ENCODE peak calls at places on chromosome 2, in ten cellular contexts. One of them, this sample, is unnamed.

GRCh38 chr2:60505240-60505639 is 48.2 kb downstream of the BCL11A start:
- DNase-seq in WTC11: no peak
- DNase-seq in IMR-90: no peak
- DNase-seq in foreskin fibroblast: no peak
- DNase-seq in lower leg skin: no peak
- DNase-seq in HFF-Myc: no peak
- DNase-seq in HCT116: no peak
- DNase-seq in GM06990: no peak
- DNase-seq in progenitor cell of endocrine pancreas: no peak
- DNase-seq in right atrium auricular region: no peak
- DNase-seq in this sample: no peak

GRCh38 chr2:50133766-50134165 is 898.2 kb downstream of the NRXN1 start:
- DNase-seq in WTC11: no peak
- DNase-seq in HCT116: no peak
- DNase-seq in right atrium auricular region: no peak
- DNase-seq in IMR-90: no peak
- DNase-seq in lower leg skin: no peak
- DNase-seq in foreskin fibroblast: no peak
- DNase-seq in GM06990: no peak
- DNase-seq in progenitor cell of endocrine pancreas: no peak
- DNase-seq in HFF-Myc: no peak
- DNase-seq in this sample: no peak

GRCh38 chr2:128249555-128249954 is 69.1 kb downstream of the HS6ST1 start:
- DNase-seq in GM06990: no peak
- DNase-seq in WTC11: no peak
- DNase-seq in lower leg skin: peak; percentile 14
- DNase-seq in IMR-90: no peak
- DNase-seq in HFF-Myc: no peak
- DNase-seq in HCT116: no peak
- DNase-seq in foreskin fibroblast: no peak
- DNase-seq in right atrium auricular region: peak; percentile 36
- DNase-seq in progenitor cell of endocrine pancreas: no peak
- DNase-seq in this sample: peak; percentile 34

GRCh38 chr2:25711641-25712369 is 38.4 kb upstream of the DTNB start:
- DNase-seq in HCT116: no peak
- DNase-seq in HFF-Myc: no peak
- DNase-seq in foreskin fibroblast: no peak
- DNase-seq in right atrium auricular region: no peak
- DNase-seq in IMR-90: no peak
- DNase-seq in lower leg skin: no peak
- DNase-seq in progenitor cell of endocrine pancreas: no peak
- DNase-seq in GM06990: no peak
- DNase-seq in WTC11: no peak
- DNase-seq in this sample: no peak

GRCh38 chr2:14536976-14537375 is 95.5 kb upstream of the LRATD1 start:
- DNase-seq in IMR-90: no peak
- DNase-seq in HCT116: no peak
- DNase-seq in WTC11: no peak
- DNase-seq in progenitor cell of endocrine pancreas: no peak
- DNase-seq in right atrium auricular region: no peak
- DNase-seq in lower leg skin: no peak
- DNase-seq in HFF-Myc: no peak
- DNase-seq in foreskin fibroblast: no peak
- DNase-seq in GM06990: no peak
- DNase-seq in this sample: no peak

GRCh38 chr2:144507441-144508161 is 12.3 kb downstream of the ZEB2 start:
- DNase-seq in lower leg skin: no peak
- DNase-seq in GM06990: no peak
- DNase-seq in foreskin fibroblast: no peak
- DNase-seq in right atrium auricular region: no peak
- DNase-seq in WTC11: no peak
- DNase-seq in HFF-Myc: no peak
- DNase-seq in IMR-90: no peak
- DNase-seq in progenitor cell of endocrine pancreas: no peak
- DNase-seq in HCT116: no peak
- DNase-seq in this sample: no peak

GRCh38 chr2:44544991-44545390 is 183.2 kb downstream of the CAMKMT start:
- DNase-seq in IMR-90: no peak
- DNase-seq in foreskin fibroblast: no peak
- DNase-seq in WTC11: no peak
- DNase-seq in right atrium auricular region: no peak
- DNase-seq in HFF-Myc: no peak
- DNase-seq in HCT116: no peak
- DNase-seq in lower leg skin: no peak
- DNase-seq in progenitor cell of endocrine pancreas: no peak
- DNase-seq in GM06990: no peak
- DNase-seq in this sample: no peak

GRCh38 chr2:23122681-23123080 is 262.3 kb upstream of the KLHL29 start:
- DNase-seq in foreskin fibroblast: no peak
- DNase-seq in GM06990: no peak
- DNase-seq in HCT116: no peak
- DNase-seq in WTC11: no peak
- DNase-seq in lower leg skin: no peak
- DNase-seq in right atrium auricular region: no peak
- DNase-seq in IMR-90: no peak
- DNase-seq in HFF-Myc: no peak
- DNase-seq in progenitor cell of endocrine pancreas: no peak
- DNase-seq in this sample: no peak

GRCh38 chr2:183059561-183059960 is 19.0 kb upstream of the DUSP19 start:
- DNase-seq in foreskin fibroblast: peak; percentile 61
- DNase-seq in GM06990: no peak
- DNase-seq in HCT116: no peak
- DNase-seq in lower leg skin: no peak
- DNase-seq in progenitor cell of endocrine pancreas: no peak
- DNase-seq in HFF-Myc: no peak
- DNase-seq in WTC11: no peak
- DNase-seq in IMR-90: peak; percentile 89
- DNase-seq in right atrium auricular region: no peak
- DNase-seq in this sample: no peak

GRCh38 chr2:84874381-84875212 is 6.3 kb downstream of the TRABD2A start:
- DNase-seq in progenitor cell of endocrine pancreas: no peak
- DNase-seq in IMR-90: peak; percentile 80
- DNase-seq in WTC11: no peak
- DNase-seq in right atrium auricular region: peak; percentile 28
- DNase-seq in GM06990: no peak
- DNase-seq in HCT116: no peak
- DNase-seq in lower leg skin: peak; percentile 79
- DNase-seq in foreskin fibroblast: peak; percentile 47
- DNase-seq in HFF-Myc: no peak
- DNase-seq in this sample: no peak

GRCh38 chr2:239262484-239263230 is 138.2 kb downstream of the HDAC4 start:
- DNase-seq in IMR-90: no peak
- DNase-seq in HCT116: no peak
- DNase-seq in progenitor cell of endocrine pancreas: no peak
- DNase-seq in lower leg skin: peak; percentile 81
- DNase-seq in WTC11: no peak
- DNase-seq in GM06990: no peak
- DNase-seq in right atrium auricular region: no peak
- DNase-seq in HFF-Myc: no peak
- DNase-seq in foreskin fibroblast: no peak
- DNase-seq in this sample: peak; percentile 48

GRCh38 chr2:94982661-94983060 is 42.8 kb upstream of the MAL start:
- DNase-seq in right atrium auricular region: peak; percentile 48
- DNase-seq in lower leg skin: peak; percentile 80
- DNase-seq in foreskin fibroblast: peak; percentile 15
- DNase-seq in IMR-90: peak; percentile 32
- DNase-seq in HCT116: no peak
- DNase-seq in GM06990: no peak
- DNase-seq in HFF-Myc: no peak
- DNase-seq in progenitor cell of endocrine pancreas: no peak
- DNase-seq in WTC11: no peak
- DNase-seq in this sample: no peak

GRCh38 chr2:127022817-127023216 is 84.1 kb downstream of the BIN1 start:
- DNase-seq in HFF-Myc: no peak
- DNase-seq in lower leg skin: peak; percentile 71
- DNase-seq in GM06990: no peak
- DNase-seq in HCT116: no peak
- DNase-seq in foreskin fibroblast: no peak
- DNase-seq in WTC11: no peak
- DNase-seq in progenitor cell of endocrine pancreas: no peak
- DNase-seq in IMR-90: no peak
- DNase-seq in right atrium auricular region: no peak
- DNase-seq in this sample: no peak

GRCh38 chr2:127025357-127026062 is 81.4 kb downstream of the BIN1 start:
- DNase-seq in HCT116: no peak
- DNase-seq in progenitor cell of endocrine pancreas: peak; percentile 58
- DNase-seq in GM06990: peak; percentile 53
- DNase-seq in IMR-90: peak; percentile 89
- DNase-seq in foreskin fibroblast: peak; percentile 81
- DNase-seq in right atrium auricular region: peak; percentile 87
- DNase-seq in lower leg skin: peak; percentile 92
- DNase-seq in WTC11: peak; percentile 83
- DNase-seq in HFF-Myc: no peak
- DNase-seq in this sample: peak; percentile 86

GRCh38 chr2:127027715-127028114 is 79.2 kb downstream of the BIN1 start:
- DNase-seq in GM06990: no peak
- DNase-seq in right atrium auricular region: no peak
- DNase-seq in lower leg skin: no peak
- DNase-seq in HFF-Myc: no peak
- DNase-seq in HCT116: no peak
- DNase-seq in foreskin fibroblast: no peak
- DNase-seq in WTC11: no peak
- DNase-seq in IMR-90: no peak
- DNase-seq in progenitor cell of endocrine pancreas: no peak
- DNase-seq in this sample: no peak

GRCh38 chr2:127023504-127023903 is 83.5 kb downstream of the BIN1 start:
- DNase-seq in foreskin fibroblast: no peak
- DNase-seq in IMR-90: no peak
- DNase-seq in HCT116: no peak
- DNase-seq in HFF-Myc: no peak
- DNase-seq in progenitor cell of endocrine pancreas: no peak
- DNase-seq in WTC11: no peak
- DNase-seq in lower leg skin: no peak
- DNase-seq in right atrium auricular region: no peak
- DNase-seq in GM06990: no peak
- DNase-seq in this sample: no peak

DNA sequence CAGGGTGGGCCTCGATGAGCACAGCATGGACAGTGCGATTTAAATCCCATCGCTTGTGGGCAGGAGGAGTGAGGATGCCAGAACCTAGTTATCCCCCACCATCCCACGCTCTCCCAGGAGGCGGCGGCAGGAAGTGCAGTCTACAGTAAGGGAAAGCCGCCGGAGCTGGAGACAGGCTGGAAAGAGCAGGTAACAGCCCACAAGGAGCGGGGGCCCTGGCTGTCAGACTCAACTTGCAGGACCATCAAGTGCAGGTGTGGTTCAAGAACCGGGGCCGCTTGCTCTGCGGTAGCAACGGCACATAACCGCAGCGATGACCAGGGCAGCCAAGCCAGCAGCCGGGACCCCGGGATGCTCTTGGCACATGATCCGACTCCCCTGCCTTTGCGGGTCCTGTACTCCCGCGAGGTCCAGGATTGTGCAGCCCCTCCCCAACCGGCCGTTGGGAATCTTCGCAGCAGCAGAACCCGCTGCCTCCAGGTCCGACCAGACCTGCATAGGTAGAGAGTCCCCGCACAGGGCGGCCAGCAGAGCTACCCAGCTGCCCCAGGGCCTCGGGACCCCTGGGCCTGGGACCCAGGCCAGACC is 82.1 kb downstream of the BIN1 start:
- DNase-seq in HCT116: no peak
- DNase-seq in IMR-90: peak; percentile 40
- DNase-seq in GM06990: no peak
- DNase-seq in right atrium auricular region: no peak
- DNase-seq in HFF-Myc: no peak
- DNase-seq in foreskin fibroblast: no peak
- DNase-seq in lower leg skin: peak; percentile 85
- DNase-seq in progenitor cell of endocrine pancreas: peak; percentile 25
- DNase-seq in WTC11: peak; percentile 79
- DNase-seq in this sample: no peak
- TF ChIP-seq CTCF in HCT116: no peak
- TF ChIP-seq CTCF in IMR-90: peak; percentile 31
- TF ChIP-seq CTCF in GM06990: no peak
- TF ChIP-seq CTCF in right atrium auricular region: no peak
- TF ChIP-seq CTCF in HFF-Myc: peak; percentile 28
- TF ChIP-seq CTCF in foreskin fibroblast: peak; percentile 22
- TF ChIP-seq CTCF in lower leg skin: no peak
- TF ChIP-seq CTCF in progenitor cell of endocrine pancreas: peak; percentile 41
- TF ChIP-seq CTCF in WTC11: no peak
- TF ChIP-seq CTCF in this sample: peak; percentile 69

GRCh38 chr2:46230115-46230571 is 67.1 kb upstream of the EPAS1 start:
- DNase-seq in progenitor cell of endocrine pancreas: no peak
- DNase-seq in WTC11: peak; percentile 28
- DNase-seq in foreskin fibroblast: no peak
- DNase-seq in IMR-90: no peak
- DNase-seq in lower leg skin: no peak
- DNase-seq in right atrium auricular region: no peak
- DNase-seq in HFF-Myc: no peak
- DNase-seq in HCT116: no peak
- DNase-seq in GM06990: peak; percentile 56
- DNase-seq in this sample: no peak
- TF ChIP-seq CTCF in progenitor cell of endocrine pancreas: no peak
- TF ChIP-seq CTCF in WTC11: no peak
- TF ChIP-seq CTCF in foreskin fibroblast: no peak
- TF ChIP-seq CTCF in IMR-90: no peak
- TF ChIP-seq CTCF in lower leg skin: no peak
- TF ChIP-seq CTCF in right atrium auricular region: peak; percentile 52
- TF ChIP-seq CTCF in HFF-Myc: no peak
- TF ChIP-seq CTCF in HCT116: no peak
- TF ChIP-seq CTCF in GM06990: peak; percentile 14
- TF ChIP-seq CTCF in this sample: no peak

GRCh38 chr2:43024515-43024962 is 201.9 kb downstream of the ZFP36L2 start:
- DNase-seq in GM06990: no peak
- DNase-seq in HFF-Myc: no peak
- DNase-seq in foreskin fibroblast: peak; percentile 45
- DNase-seq in right atrium auricular region: no peak
- DNase-seq in progenitor cell of endocrine pancreas: peak; percentile 49
- DNase-seq in lower leg skin: peak; percentile 88
- DNase-seq in WTC11: peak; percentile 85
- DNase-seq in IMR-90: peak; percentile 55
- DNase-seq in HCT116: peak; percentile 12
- DNase-seq in this sample: no peak
- TF ChIP-seq CTCF in GM06990: peak; percentile 89
- TF ChIP-seq CTCF in HFF-Myc: peak; percentile 87
- TF ChIP-seq CTCF in foreskin fibroblast: peak; percentile 80
- TF ChIP-seq CTCF in right atrium auricular region: peak; percentile 96
- TF ChIP-seq CTCF in progenitor cell of endocrine pancreas: peak; percentile 72
- TF ChIP-seq CTCF in lower leg skin: no peak
- TF ChIP-seq CTCF in WTC11: peak; percentile 40
- TF ChIP-seq CTCF in IMR-90: peak; percentile 71
- TF ChIP-seq CTCF in HCT116: peak; percentile 75
- TF ChIP-seq CTCF in this sample: peak; percentile 81

GRCh38 chr2:8767324-8767723 is 70.1 kb downstream of the KIDINS220 start:
- DNase-seq in IMR-90: no peak
- DNase-seq in lower leg skin: no peak
- DNase-seq in right atrium auricular region: no peak
- DNase-seq in WTC11: no peak
- DNase-seq in progenitor cell of endocrine pancreas: no peak
- DNase-seq in HCT116: no peak
- DNase-seq in HFF-Myc: no peak
- DNase-seq in GM06990: no peak
- DNase-seq in foreskin fibroblast: no peak
- DNase-seq in this sample: no peak

GRCh38 chr2:8756230-8756629 is 74.4 kb downstream of the ID2 start:
- DNase-seq in progenitor cell of endocrine pancreas: no peak
- DNase-seq in right atrium auricular region: no peak
- DNase-seq in HFF-Myc: no peak
- DNase-seq in HCT116: no peak
- DNase-seq in foreskin fibroblast: no peak
- DNase-seq in lower leg skin: no peak
- DNase-seq in WTC11: no peak
- DNase-seq in IMR-90: no peak
- DNase-seq in GM06990: no peak
- DNase-seq in this sample: no peak

GRCh38 chr2:8761529-8762164 is 75.8 kb downstream of the KIDINS220 start:
- DNase-seq in IMR-90: peak; percentile 60
- DNase-seq in progenitor cell of endocrine pancreas: no peak
- DNase-seq in GM06990: no peak
- DNase-seq in right atrium auricular region: no peak
- DNase-seq in HFF-Myc: no peak
- DNase-seq in foreskin fibroblast: peak; percentile 10
- DNase-seq in HCT116: peak; percentile 23
- DNase-seq in WTC11: no peak
- DNase-seq in lower leg skin: no peak
- DNase-seq in this sample: no peak
- TF ChIP-seq CTCF in IMR-90: peak; percentile 66
- TF ChIP-seq CTCF in progenitor cell of endocrine pancreas: peak; percentile 68
- TF ChIP-seq CTCF in GM06990: peak; percentile 48
- TF ChIP-seq CTCF in right atrium auricular region: peak; percentile 71
- TF ChIP-seq CTCF in HFF-Myc: peak; percentile 36
- TF ChIP-seq CTCF in foreskin fibroblast: peak; percentile 49
- TF ChIP-seq CTCF in HCT116: peak; percentile 32
- TF ChIP-seq CTCF in WTC11: no peak
- TF ChIP-seq CTCF in lower leg skin: no peak
- TF ChIP-seq CTCF in this sample: peak; percentile 84